ENCODE peak calls at places on chromosome 6, in nine cellular contexts. I is iPS DF 6.9; X is neuronal stem cell; H is neural progenitor cell; V is GM23338; D is AG04450; P is CD8-positive, alpha-beta memory T cell; O is brain microvascular endothelial cell; J is right lobe of liver. C is an unnamed sample.

GRCh38 chr6:26439552-26440125 is 665 bp upstream of the BTN3A3 start:
- DNase-seq in D (no peak), H (no peak), P (no peak), I (no peak), J (no peak), V (no peak), O (no peak), X (no peak), C (no peak)

GRCh38 chr6:132404330-132404729 is 3.1 kb upstream of the MOXD1 start:
- DNase-seq in I (no peak), P (no peak), H (no peak), D (no peak), X (no peak), J (no peak), O (no peak), V (no peak), C (no peak)

GRCh38 chr6:147802400-147802799 is 293.9 kb downstream of the SAMD5 start:
- DNase-seq in D (peak; percentile 7), P (no peak), I (no peak), X (no peak), J (no peak), O (no peak), V (no peak), H (no peak), C (no peak)

GRCh38 chr6:131103296-131103695 is 32.0 kb upstream of the AKAP7 start:
- DNase-seq in I (no peak), O (peak; percentile 89), P (no peak), J (no peak), X (no peak), V (no peak), D (no peak), H (no peak), C (no peak)

GRCh38 chr6:39765508-39766065 is 26.6 kb upstream of the DAAM2 start:
- DNase-seq in P (no peak), O (no peak), V (no peak), H (no peak), I (no peak), J (no peak), D (no peak), X (no peak), C (no peak)

GRCh38 chr6:128492386-128492785 is 28.0 kb downstream of the PTPRK start:
- DNase-seq in I (no peak), H (no peak), J (no peak), X (no peak), O (peak; percentile 80), D (peak; percentile 61), V (no peak), P (no peak), C (no peak)

GRCh38 chr6:31567531-31568370 is 4.3 kb upstream of the LTA start:
- DNase-seq in V (no peak), D (no peak), H (no peak), X (no peak), I (no peak), J (no peak), P (no peak), O (no peak), C (no peak)

GRCh38 chr6:117600008-117600743 is 2.1 kb downstream of the GOPC start:
- DNase-seq in V (no peak), D (no peak), O (no peak), X (no peak), J (no peak), P (no peak), H (no peak), I (no peak), C (no peak)

GRCh38 chr6:56594699-56595098 is 48.0 kb downstream of the DST start:
- DNase-seq in P (no peak), V (no peak), J (no peak), X (no peak), H (no peak), D (no peak), I (no peak), O (no peak), C (no peak)
- H3K27ac ChIP-seq in P (no peak overlapping the region), V (no peak overlapping the region), J (no peak overlapping the region), X (no peak overlapping the region), H (no peak overlapping the region), D (no peak overlapping the region), I (no peak overlapping the region), O (no peak overlapping the region), C (no peak overlapping the region)

DNA sequence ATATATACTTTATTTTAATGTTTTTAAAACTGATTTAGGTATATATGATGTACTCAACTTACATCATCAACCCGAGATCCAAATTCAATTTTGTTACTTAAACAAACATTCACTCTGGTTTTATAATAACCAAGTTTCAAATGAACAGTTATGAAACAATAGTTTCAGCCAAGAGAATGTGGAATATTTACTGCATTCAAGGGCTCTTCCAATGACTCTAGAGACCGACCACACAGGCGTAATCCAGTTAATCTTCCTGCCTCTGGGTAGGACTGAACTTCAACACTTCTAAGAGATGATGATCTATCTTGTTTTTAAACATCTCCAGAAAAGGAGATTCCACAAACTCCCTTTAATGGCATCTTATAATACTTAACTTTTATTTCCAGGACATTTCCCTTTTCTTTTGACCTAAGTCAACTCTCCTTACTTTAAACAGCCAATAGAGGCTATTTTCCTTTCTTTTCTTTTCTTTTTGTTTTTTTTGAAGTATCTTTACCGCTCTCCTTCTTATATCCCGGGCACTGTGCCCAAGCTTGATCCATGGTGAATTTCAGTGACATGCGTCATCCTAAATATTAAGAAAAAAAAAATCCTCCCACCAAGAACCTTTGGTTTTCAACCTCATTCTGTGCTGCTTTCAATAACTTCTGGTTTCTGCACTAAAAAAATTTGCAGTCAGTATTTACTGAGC is 110.1 kb downstream of the KIF13A start:
- DNase-seq in O (peak; percentile 77), D (peak; percentile 44), H (no peak), X (no peak), V (no peak), P (no peak), I (no peak), J (no peak), C (no peak)
- H3K27ac ChIP-seq in O (peak overlapping the region; percentile 88), D (peak overlapping the region; percentile 47), H (peak overlapping the region; percentile 7), X (no peak overlapping the region), V (no peak overlapping the region), P (no peak overlapping the region), I (no peak overlapping the region), J (no peak overlapping the region), C (no peak overlapping the region)

GRCh38 chr6:83707829-83708545 is 914 bp downstream of the SNAP91 start:
- DNase-seq in J (no peak), P (no peak), O (no peak), H (peak; percentile 73), V (peak; percentile 65), D (no peak), X (peak; percentile 14), I (no peak), C (peak; percentile 57)

GRCh38 chr6:83708546-83708969 is 343 bp downstream of the SNAP91 start:
- DNase-seq in O (no peak), X (peak; percentile 58), H (peak; percentile 73), P (no peak), V (peak; percentile 60), I (no peak), D (no peak), J (no peak), C (peak; percentile 66)

GRCh38 chr6:83711958-83712357 is 3.1 kb upstream of the SNAP91 start:
- DNase-seq in X (no peak), O (no peak), D (no peak), H (no peak), V (no peak), P (no peak), J (no peak), I (no peak), C (no peak)

GRCh38 chr6:83708970-83709747 is at the start of gene SNAP91:
- DNase-seq in D (no peak), P (no peak), O (no peak), H (peak; percentile 88), X (peak; percentile 80), V (peak; percentile 90), I (no peak), J (no peak), C (peak; percentile 48)

GRCh38 chr6:83709748-83710050 is 798 bp upstream of the SNAP91 start:
- DNase-seq in P (no peak), D (no peak), I (no peak), X (no peak), H (no peak), J (no peak), O (no peak), V (no peak), C (no peak)
- H3K27ac ChIP-seq in P (no peak overlapping the region), D (no peak overlapping the region), I (no peak overlapping the region), X (no peak overlapping the region), H (no peak overlapping the region), J (no peak overlapping the region), O (no peak overlapping the region), V (no peak overlapping the region), C (no peak overlapping the region)

DNA sequence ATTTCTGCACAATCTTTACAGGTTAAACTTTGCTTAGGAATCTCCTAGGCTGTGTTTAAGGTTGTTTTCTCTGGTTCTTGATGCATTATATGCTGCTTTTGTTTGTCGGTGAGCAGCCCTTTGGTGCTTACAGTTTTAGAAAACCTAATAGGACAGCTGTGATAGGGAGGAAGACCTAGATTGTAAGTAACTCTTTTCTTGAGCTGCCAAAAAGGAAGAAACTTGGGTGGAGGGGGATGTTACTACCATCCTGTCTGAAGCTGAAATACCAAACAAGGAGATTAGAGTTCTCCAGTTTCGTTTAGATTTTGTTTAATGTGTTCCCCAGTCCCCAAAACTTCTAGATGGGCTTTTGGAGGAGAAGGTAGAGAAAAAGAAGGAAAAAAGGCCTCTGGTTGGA is 72.0 kb downstream of the ANKS1A start:
- DNase-seq in V (no peak), D (no peak), X (no peak), O (no peak), P (no peak), H (no peak), J (no peak), I (no peak), C (no peak)
- H3K27ac ChIP-seq in V (no peak overlapping the region), D (no peak overlapping the region), X (no peak overlapping the region), O (no peak overlapping the region), P (no peak overlapping the region), H (no peak overlapping the region), J (no peak overlapping the region), I (no peak overlapping the region), C (no peak overlapping the region)